ENCODE peak calls at places on chromosomes 1 and 21, in four cellular contexts. R is prostate gland, J is body of pancreas, V is testis. G is an unnamed sample.

GRCh38 chr1:14561014-14561693 is 37.3 kb upstream of the KAZN start:
- DNase-seq in J (no peak), R (no peak), V (peak), G (no peak)

GRCh38 chr21:39004776-39005605 is 178.3 kb downstream of the PSMG1 start:
- DNase-seq in J (no peak), R (no peak), V (no peak), G (peak)

GRCh38 chr1:228079601-228080263 is 2.8 kb upstream of the ARF1 start:
- DNase-seq in V (no peak), R (no peak), J (peak), G (no peak)

GRCh38 chr1:74629283-74629682 is 44.3 kb downstream of the ERICH3 start:
- DNase-seq in V (no peak), J (no peak), R (no peak), G (no peak)

GRCh38 chr1:216054593-216054992 is 368.7 kb downstream of the USH2A start:
- DNase-seq in J (no peak), R (no peak), V (no peak), G (no peak)

GRCh38 chr1:39130297-39130696 is 74.2 kb upstream of the MACF1 start:
- DNase-seq in J (no peak), V (no peak), R (peak), G (no peak)

GRCh38 chr1:172588296-172589291 is 55.6 kb downstream of the SUCO start:
- DNase-seq in V (no peak), J (no peak), R (no peak), G (no peak)

GRCh38 chr1:8456306-8456912 is 138.5 kb downstream of the SLC45A1 start:
- DNase-seq in J (no peak), V (no peak), R (no peak), G (no peak)

GRCh38 chr21:45266518-45267389 is 20.9 kb downstream of the POFUT2 start:
- DNase-seq in R (no peak), J (no peak), V (peak), G (no peak)

GRCh38 chr1:1173061-1173792 is 453 bp upstream of the TTLL10 start:
- DNase-seq in J (no peak), V (no peak), R (no peak), G (no peak)

GRCh38 chr1:202998836-202999750 is 8.1 kb upstream of the TMEM183A start:
- DNase-seq in V (peak), R (peak), J (peak), G (peak)

GRCh38 chr1:115432061-115432460 is 94.0 kb upstream of the NGF start:
- DNase-seq in V (no peak), R (no peak), J (no peak), G (no peak)

GRCh38 chr1:183209533-183210158 is 23.6 kb downstream of the LAMC2 start:
- DNase-seq in R (no peak), V (no peak), J (no peak), G (peak)

GRCh38 chr1:30420519-30421050 is 302.8 kb downstream of the MATN1 start:
- DNase-seq in R (peak), V (no peak), J (no peak), G (no peak)

GRCh38 chr1:20399606-20400180 is 86.3 kb downstream of the CAMK2N1 start:
- DNase-seq in J (no peak), V (no peak), R (no peak), G (no peak)

DNA sequence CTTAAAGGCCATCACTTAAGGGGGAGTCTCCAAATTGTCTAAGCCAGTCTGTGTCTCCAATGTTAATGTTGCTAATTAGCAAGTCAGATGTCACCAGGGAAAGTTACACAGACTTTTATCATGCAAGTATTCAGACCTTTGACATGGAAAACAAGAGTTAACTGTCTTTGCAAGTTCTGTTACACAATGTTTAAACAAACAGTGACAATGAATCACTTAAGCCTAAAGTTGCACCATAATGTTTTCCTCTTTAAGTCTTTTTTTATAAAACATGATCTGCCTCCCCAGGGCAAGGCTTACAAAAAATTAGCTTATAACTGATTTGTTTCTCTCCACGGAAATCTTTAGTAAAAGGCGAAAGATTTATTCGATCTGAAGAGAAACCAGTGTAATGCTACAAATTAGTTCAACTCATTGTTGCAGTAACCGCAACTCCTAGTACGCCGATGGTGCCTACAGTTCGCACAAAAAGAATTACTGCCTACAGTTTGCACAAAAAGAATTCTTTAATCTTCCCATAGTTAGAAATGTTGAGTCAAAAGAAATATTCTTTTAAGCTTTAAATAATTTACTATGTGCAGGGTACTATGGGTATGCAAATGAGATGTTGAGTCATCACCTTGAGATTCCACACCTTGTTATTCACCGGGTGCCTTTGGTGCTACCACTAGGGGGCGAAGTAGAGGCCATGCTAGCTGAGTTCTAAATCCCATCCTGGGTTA is 45.3 kb downstream of the HHAT start:
- DNase-seq in V (peak), J (peak), R (no peak), G (peak)
- TF ChIP-seq POLR2A in V (no peak), J (no peak), R (no peak), G (peak)

DNA sequence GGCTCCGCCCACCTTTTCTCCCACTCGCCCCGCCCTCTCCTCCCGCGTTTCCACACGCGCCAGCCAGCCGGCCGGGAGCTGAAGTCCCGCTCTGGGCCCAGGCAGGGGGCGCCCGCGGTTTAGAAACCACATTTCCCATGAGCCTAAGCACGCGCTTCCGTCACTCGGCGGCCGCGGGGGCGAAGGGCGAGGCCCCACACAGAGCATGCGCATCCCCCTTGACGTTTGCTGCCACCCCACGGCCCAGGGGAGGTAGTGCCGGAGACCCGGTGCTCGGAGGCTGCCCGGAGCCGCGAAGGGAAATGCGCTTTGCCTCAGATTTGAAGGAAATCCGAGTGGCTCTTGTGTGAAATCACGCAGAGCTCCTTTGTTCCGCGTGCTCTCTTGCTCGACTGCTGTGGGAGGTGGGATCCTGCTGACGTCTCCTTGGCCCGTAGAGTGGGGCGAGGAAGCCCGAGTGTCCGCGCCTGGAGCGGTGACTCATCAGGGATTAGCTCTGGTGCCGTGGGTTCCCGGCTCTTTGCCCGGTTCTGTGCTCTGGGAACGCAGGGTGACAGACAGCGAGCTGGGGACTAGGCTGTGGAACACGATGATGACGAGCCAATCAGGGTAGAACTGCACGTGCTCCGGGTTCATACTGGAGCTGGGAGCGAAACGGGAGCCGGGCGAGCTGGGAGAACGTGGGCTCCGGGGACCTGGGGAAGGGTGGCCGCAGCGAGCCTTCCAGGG is 406 bp upstream of the B3GALNT2 start:
- DNase-seq in V (peak), R (peak), J (peak), G (peak)
- TF ChIP-seq POLR2A in V (peak), R (peak), J (peak), G (peak)

GRCh38 chr1:154972517-154973343 is 1.8 kb upstream of the CKS1B start:
- DNase-seq in V (peak), J (peak), R (peak), G (no peak)

GRCh38 chr1:154975409-154976205 is 1.1 kb downstream of the CKS1B start:
- DNase-seq in J (peak), V (peak), R (peak), G (peak)

GRCh38 chr1:154974808-154975408 is 427 bp downstream of the CKS1B start:
- DNase-seq in J (peak), V (peak), R (peak), G (peak)

GRCh38 chr1:154973344-154974085 is 966 bp upstream of the CKS1B start:
- DNase-seq in V (peak), J (peak), R (peak), G (peak)

GRCh38 chr1:154974086-154974807 is at the start of gene CKS1B:
- DNase-seq in R (peak), J (peak), V (peak), G (peak)
- TF ChIP-seq POLR2A in R (peak), J (peak), V (peak), G (peak)

GRCh38 chr1:16145988-16146887 is 9.6 kb downstream of the EPHA2 start:
- DNase-seq in R (peak), J (peak), V (peak), G (peak)

GRCh38 chr1:16143566-16144324 is 12.1 kb downstream of the EPHA2 start:
- DNase-seq in R (peak), V (peak), J (peak), G (peak)

GRCh38 chr1:16146888-16147614 is 8.8 kb downstream of the EPHA2 start:
- DNase-seq in R (no peak), V (peak), J (no peak), G (no peak)

GRCh38 chr1:16144325-16145029 is 11.4 kb downstream of the EPHA2 start:
- DNase-seq in R (no peak), J (no peak), V (no peak), G (no peak)

GRCh38 chr1:16145030-16145987 is 10.6 kb downstream of the EPHA2 start:
- DNase-seq in R (peak), V (peak), J (peak), G (no peak)
- TF ChIP-seq POLR2A in R (no peak), V (no peak), J (no peak), G (no peak)